ENCODE peak calls at places on chromosome 4, in six cellular contexts. S is ovary, D is NT2/D1, R is iPS DF 6.9, H is right lobe of liver, I is suprapubic skin. G is an unnamed sample.
A peak's percentile ranks its signal among the peaks of the same experiment; 100 is the strongest.

GRCh38 chr4:10079951-10080873 is 36.4 kb downstream of the WDR1 start:
- DNase-seq in H (peak; percentile 50), R (no peak), I (peak; percentile 72), D (no peak), S (no peak), G (no peak)

GRCh38 chr4:148574502-148574901 is 132.3 kb upstream of the NR3C2 start:
- DNase-seq in I (no peak), S (no peak), H (no peak), R (no peak), D (no peak), G (no peak)

GRCh38 chr4:13087041-13087440 is 397.1 kb downstream of the RAB28 start:
- DNase-seq in D (no peak), S (no peak), R (no peak), I (no peak), H (no peak), G (no peak)

GRCh38 chr4:148452970-148453369 is 10.8 kb upstream of the NR3C2 start:
- DNase-seq in S (no peak), H (no peak), I (no peak), R (no peak), D (no peak), G (no peak)

GRCh38 chr4:158020734-158021346 is 152.0 kb downstream of the GASK1B start:
- DNase-seq in R (no peak), H (no peak), S (no peak), I (no peak), D (no peak), G (no peak)

GRCh38 chr4:107210450-107211239 is 174.5 kb upstream of the DKK2 start:
- DNase-seq in S (no peak), H (no peak), R (no peak), D (no peak), I (no peak), G (no peak)

GRCh38 chr4:99749445-99750391 is 66.9 kb upstream of the DAPP1 start:
- DNase-seq in D (no peak), S (no peak), I (no peak), R (no peak), H (no peak), G (no peak)

GRCh38 chr4:154807042-154807630 is 26.1 kb downstream of the RBM46 start:
- DNase-seq in D (no peak), I (no peak), S (no peak), H (no peak), R (no peak), G (no peak)

GRCh38 chr4:121462660-121463261 is 81.9 kb upstream of the QRFPR start:
- DNase-seq in S (no peak), R (peak; percentile 61), H (no peak), I (no peak), D (peak; percentile 55), G (no peak)

GRCh38 chr4:105149771-105150170 is 3.1 kb downstream of the TET2 start:
- DNase-seq in I (no peak), R (no peak), H (no peak), D (no peak), S (no peak), G (no peak)
- H3K4me3 ChIP-seq in I (no peak overlapping the region), R (no peak overlapping the region), H (no peak overlapping the region), D (no peak overlapping the region), S (no peak overlapping the region), G (peak overlapping the region; percentile 86)

DNA sequence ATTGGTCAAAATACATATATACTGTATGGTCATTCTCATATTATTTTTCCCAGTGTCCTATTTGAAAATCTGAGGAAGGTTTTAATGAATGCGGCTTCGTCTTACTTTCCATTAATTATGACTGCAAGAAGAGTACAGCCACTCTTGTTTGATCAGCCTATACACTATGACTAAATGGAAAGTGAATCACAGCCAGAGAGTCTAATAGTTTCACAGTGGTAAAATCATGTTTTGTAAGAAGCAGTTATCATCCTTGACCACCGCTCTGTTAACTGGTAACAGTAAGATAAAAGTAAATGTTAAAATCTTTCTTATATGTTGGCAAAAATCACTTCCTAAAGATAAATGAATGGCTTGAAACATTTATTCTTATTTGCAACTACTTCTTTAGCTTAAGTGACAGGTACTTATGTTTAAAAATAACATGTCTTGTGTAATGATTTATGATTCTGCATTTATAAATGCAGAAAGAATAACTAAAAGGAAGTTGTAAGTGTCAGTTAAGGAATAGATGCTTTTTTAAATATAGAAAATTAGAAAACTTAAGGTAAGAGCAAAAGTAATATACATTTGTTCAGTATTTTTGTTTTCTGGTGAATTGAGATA is 13.3 kb downstream of the GALNT7 start:
- DNase-seq in H (no peak), R (no peak), I (no peak), S (no peak), D (no peak), G (no peak)
- H3K4me1 ChIP-seq in H (no peaks in the 10 kb centered on the region), R (peaks cover 3% of the 10 kb centered on the region), I (no peaks in the 10 kb centered on the region), S (no peaks in the 10 kb centered on the region), D (no peaks in the 10 kb centered on the region), G (no peaks in the 10 kb centered on the region)

GRCh38 chr4:71609651-71610050 is 174.2 kb downstream of the GC start:
- DNase-seq in H (no peak), S (no peak), R (no peak), D (no peak), I (no peak), G (no peak)

GRCh38 chr4:71609159-71609558 is 174.7 kb downstream of the GC start:
- DNase-seq in S (no peak), H (no peak), D (no peak), R (no peak), I (no peak), G (no peak)

GRCh38 chr4:71608674-71609062 is 175.2 kb downstream of the GC start:
- DNase-seq in S (no peak), D (no peak), R (no peak), H (no peak), I (no peak), G (no peak)

GRCh38 chr4:71616168-71616811 is 167.6 kb downstream of the GC start:
- DNase-seq in H (no peak), I (no peak), D (no peak), S (no peak), R (no peak), G (no peak)

DNA sequence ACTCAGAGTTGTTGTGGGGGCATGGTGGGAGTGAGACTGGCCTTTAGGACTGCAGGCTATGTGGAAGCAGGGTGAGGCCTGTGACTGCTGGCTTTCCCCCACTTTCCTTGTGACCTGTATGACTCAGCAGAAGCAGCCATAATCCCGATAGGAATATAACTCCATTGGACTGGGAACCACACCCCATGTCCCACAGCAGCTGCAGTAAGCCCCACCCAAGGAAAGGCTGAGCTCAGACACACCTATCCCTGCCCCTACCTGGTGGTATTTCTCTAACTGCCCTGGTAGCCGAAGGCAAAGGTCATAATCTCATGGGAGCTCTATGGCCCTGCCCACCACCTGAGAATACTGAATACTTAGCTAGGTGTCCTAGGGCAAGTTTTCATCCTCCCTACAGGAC is 169.3 kb downstream of the GC start:
- DNase-seq in S (no peak), H (no peak), I (no peak), R (no peak), D (no peak), G (no peak)
- H3K4me3 ChIP-seq in S (no peak overlapping the region), H (no peak overlapping the region), I (no peak overlapping the region), R (no peak overlapping the region), D (no peak overlapping the region), G (no peak overlapping the region)

GRCh38 chr4:184815046-184815877 is 10.5 kb downstream of the ACSL1 start:
- DNase-seq in S (peak; percentile 68), I (peak; percentile 78), R (no peak), H (peak; percentile 91), D (no peak), G (peak; percentile 77)
- H3K4me1 ChIP-seq in S (peaks cover 5% of the 10 kb centered on the region), I (peaks cover 80% of the 10 kb centered on the region), R (no peaks in the 10 kb centered on the region), H (no peaks in the 10 kb centered on the region), D (peaks cover 6% of the 10 kb centered on the region), G (peaks cover 70% of the 10 kb centered on the region)

GRCh38 chr4:139219450-139220055 is 42.5 kb upstream of the ELF2 start:
- DNase-seq in H (no peak), D (no peak), I (no peak), S (no peak), R (no peak), G (no peak)
- H3K4me3 ChIP-seq in H (no peak overlapping the region), D (no peak overlapping the region), I (no peak overlapping the region), S (no peak overlapping the region), R (no peak overlapping the region), G (no peak overlapping the region)

GRCh38 chr4:3477750-3478430 is 14.8 kb downstream of the DOK7 start:
- DNase-seq in H (no peak), S (no peak), D (no peak), I (no peak), R (no peak), G (peak; percentile 7)
- H3K4me1 ChIP-seq in H (no peaks in the 10 kb centered on the region), S (no peaks in the 10 kb centered on the region), D (peaks cover 40% of the 10 kb centered on the region), I (no peaks in the 10 kb centered on the region), R (peaks cover 8% of the 10 kb centered on the region), G (peaks cover 40% of the 10 kb centered on the region)

GRCh38 chr4:40199179-40199670 is 2.4 kb downstream of the RHOH start:
- DNase-seq in D (no peak), I (no peak), H (no peak), S (no peak), R (no peak), G (no peak)
- H3K4me3 ChIP-seq in D (no peak overlapping the region), I (peak overlapping the region; percentile 20), H (no peak overlapping the region), S (no peak overlapping the region), R (no peak overlapping the region), G (no peak overlapping the region)

G was measured in psoas muscle.